ENCODE peak calls at places on chromosomes 16 and 17, in seven cellular contexts. U, G, D, I, M, X and C are unnamed samples.

GRCh38 chr17:66548158-66548557 is 245.7 kb downstream of the PRKCA start:
- DNase-seq in G (peak), U (no peak), M (peak), X (peak), D (peak), I (no peak), C (no peak)

GRCh38 chr16:30437511-30438046 is 7.7 kb upstream of the DCTPP1 start:
- DNase-seq in X (no peak), M (no peak), G (no peak), D (no peak), U (no peak), I (no peak), C (no peak)

GRCh38 chr16:11624645-11625607 is 38.2 kb upstream of the LITAF start:
- DNase-seq in G (peak), I (no peak), U (no peak), D (no peak), X (peak), M (no peak), C (no peak)

GRCh38 chr16:30985401-30986128 is 558 bp downstream of the HSD3B7 start:
- DNase-seq in U (peak), I (no peak), G (peak), M (no peak), D (peak), X (peak), C (no peak)

GRCh38 chr17:41065829-41066624 is at the start of gene KRTAP2-4:
- DNase-seq in M (peak), G (peak), U (no peak), X (peak), D (no peak), I (no peak), C (peak)

GRCh38 chr16:78303946-78304345 is 204.5 kb downstream of the WWOX start:
- DNase-seq in U (no peak), G (peak), D (no peak), X (peak), M (no peak), I (no peak), C (no peak)

GRCh38 chr17:71334041-71334781 is 786.6 kb upstream of the SOX9 start:
- DNase-seq in X (peak), I (no peak), U (no peak), M (no peak), D (no peak), G (peak), C (peak)

GRCh38 chr17:63470116-63470515 is 6.7 kb upstream of the ACE start:
- DNase-seq in X (no peak), G (no peak), M (no peak), I (no peak), D (no peak), U (no peak), C (no peak)

GRCh38 chr17:81399481-81400153 is 4.4 kb downstream of the BAHCC1 start:
- DNase-seq in U (no peak), I (no peak), M (no peak), G (peak), X (no peak), D (no peak), C (no peak)

GRCh38 chr17:58370309-58370708 is 18.3 kb upstream of the SUPT4H1 start:
- DNase-seq in D (no peak), X (no peak), I (no peak), U (no peak), M (no peak), G (no peak), C (no peak)

DNA sequence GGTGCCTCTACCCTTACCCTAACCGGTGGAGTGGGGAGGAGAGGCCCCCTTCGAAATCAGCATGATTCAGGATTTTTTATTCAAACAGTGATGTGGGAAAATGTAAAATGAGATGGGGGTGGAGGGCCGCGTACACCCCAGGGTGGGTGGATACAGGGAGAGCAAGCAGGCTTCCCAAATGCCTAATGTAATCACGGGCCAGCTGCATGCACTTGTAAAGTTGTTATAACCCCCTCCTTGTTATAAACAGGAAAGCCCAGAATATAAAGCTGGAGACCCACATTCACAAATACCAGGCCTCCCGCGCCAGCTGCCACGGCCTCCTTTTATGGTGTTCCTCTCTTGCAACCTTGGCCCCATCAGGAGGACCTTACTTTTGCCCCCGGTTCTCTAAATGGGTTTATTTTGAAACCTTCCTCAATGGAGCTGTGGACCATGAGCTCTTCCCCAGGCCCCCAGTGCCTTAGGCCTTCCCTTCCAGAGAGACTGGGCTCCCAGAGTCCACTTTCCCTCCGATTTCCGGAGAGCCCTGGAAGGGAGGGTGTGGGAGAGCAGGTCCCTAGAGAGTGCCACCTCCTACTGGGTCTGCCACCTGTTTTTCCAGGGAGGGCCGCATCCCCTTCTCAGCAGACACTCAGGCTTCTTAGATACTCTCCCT is 906 bp upstream of the FOXL1 start:
- DNase-seq in U (no peak), D (no peak), X (no peak), M (peak), I (no peak), G (peak), C (peak)
- H3K4me3 ChIP-seq in U (peak), D (no peak), X (peak), M (peak), I (peak), G (peak), C (peak)

GRCh38 chr17:18321309-18321708 is 6.2 kb downstream of the SMCR8 start:
- DNase-seq in D (no peak), G (peak), U (no peak), X (peak), M (peak), I (no peak), C (no peak)

GRCh38 chr17:18318122-18318521 is 3.0 kb downstream of the SMCR8 start:
- DNase-seq in X (peak), U (no peak), M (no peak), I (no peak), D (no peak), G (peak), C (no peak)

GRCh38 chr17:18319604-18320256 is 4.6 kb downstream of the SMCR8 start:
- DNase-seq in G (peak), M (peak), D (peak), U (no peak), I (no peak), X (peak), C (peak)

GRCh38 chr17:18320301-18320700 is 5.2 kb downstream of the SMCR8 start:
- DNase-seq in X (no peak), M (no peak), I (no peak), D (no peak), G (no peak), U (no peak), C (no peak)

GRCh38 chr17:18318771-18319450 is 3.8 kb downstream of the SMCR8 start:
- DNase-seq in X (no peak), I (no peak), D (no peak), G (peak), U (no peak), M (no peak), C (no peak)
- H3K4me3 ChIP-seq in X (no peak), I (peak), D (no peak), G (peak), U (no peak), M (no peak), C (no peak)

DNA sequence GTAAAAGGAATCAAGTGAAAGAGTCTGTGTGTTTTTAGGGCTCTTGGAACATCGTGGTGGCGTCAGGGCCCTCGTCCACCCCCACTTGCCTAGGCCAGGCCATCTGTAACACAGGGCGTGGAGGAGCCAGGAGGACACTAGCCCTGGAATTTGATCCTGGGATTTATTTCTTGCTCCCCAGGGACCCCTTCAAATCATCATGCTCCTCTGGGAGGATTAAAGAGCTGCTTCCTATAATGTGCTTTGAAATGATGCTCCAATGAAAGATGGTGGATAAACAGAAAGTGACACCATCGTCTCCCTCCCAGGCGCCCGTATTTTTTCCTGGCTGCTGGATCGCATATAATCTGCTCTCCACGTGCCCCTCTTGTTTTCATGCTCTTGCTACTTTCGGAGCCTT is 113.3 kb downstream of the AATF start:
- DNase-seq in U (no peak), D (no peak), M (no peak), I (no peak), X (no peak), G (no peak), C (no peak)
- H3K4me3 ChIP-seq in U (no peak), D (no peak), M (no peak), I (no peak), X (no peak), G (peak), C (no peak)

GRCh38 chr17:68034452-68034776 is 1.1 kb upstream of the KPNA2 start:
- DNase-seq in D (no peak), I (no peak), G (no peak), M (no peak), X (no peak), U (no peak), C (no peak)
- H3K4me3 ChIP-seq in D (no peak), I (peak), G (peak), M (no peak), X (no peak), U (no peak), C (no peak)

GRCh38 chr17:29376667-29377268 is 13.4 kb upstream of the TAOK1 start:
- DNase-seq in M (peak), U (peak), G (peak), D (peak), I (no peak), X (peak), C (peak)
- H3K4me3 ChIP-seq in M (no peak), U (no peak), G (peak), D (no peak), I (no peak), X (no peak), C (peak)

GRCh38 chr16:86505899-86506864 is 4.1 kb upstream of the FOXF1 start:
- DNase-seq in I (no peak), X (no peak), U (no peak), D (no peak), M (no peak), G (no peak), C (no peak)
- H3K4me3 ChIP-seq in I (no peak), X (no peak), U (no peak), D (no peak), M (peak), G (no peak), C (no peak)

GRCh38 chr17:51245535-51245934 is 14.3 kb downstream of the MBTD1 start:
- DNase-seq in U (no peak), D (no peak), X (no peak), I (no peak), G (no peak), M (peak), C (peak)

GRCh38 chr17:51256101-51256500 is 3.7 kb downstream of the MBTD1 start:
- DNase-seq in M (no peak), D (no peak), I (no peak), U (no peak), G (no peak), X (no peak), C (no peak)

GRCh38 chr17:51255673-51256072 is 4.2 kb downstream of the MBTD1 start:
- DNase-seq in U (no peak), I (no peak), X (no peak), M (no peak), G (no peak), D (no peak), C (no peak)

GRCh38 chr17:51251010-51251409 is 8.8 kb downstream of the MBTD1 start:
- DNase-seq in U (no peak), X (no peak), G (peak), D (no peak), M (no peak), I (no peak), C (no peak)

DNA sequence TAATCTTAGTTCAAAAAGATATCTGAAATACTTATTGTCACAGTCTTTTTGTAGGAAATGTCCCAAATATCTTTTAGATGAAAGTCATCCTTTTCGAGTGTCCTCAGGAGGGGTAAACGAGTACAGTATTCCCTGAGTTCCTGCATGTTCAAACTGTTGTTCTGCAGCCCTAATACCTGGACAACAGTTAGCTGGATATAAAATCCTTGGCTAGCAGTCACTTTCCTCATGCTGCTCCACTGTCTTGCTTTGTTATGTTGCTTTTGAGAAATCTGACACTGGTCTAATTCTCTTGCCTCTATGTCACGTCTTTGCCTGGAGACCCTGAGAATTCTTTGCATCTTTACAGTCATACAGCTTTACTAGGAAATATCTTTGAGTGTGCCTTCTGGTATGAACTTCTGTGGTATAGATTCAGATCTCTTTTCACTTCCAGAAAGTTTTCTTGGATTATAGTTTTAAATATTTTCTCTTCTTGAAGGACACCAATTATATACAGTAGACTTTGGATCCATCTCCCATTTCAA is 9.5 kb downstream of the MBTD1 start:
- DNase-seq in U (no peak), M (no peak), I (no peak), D (no peak), G (no peak), X (no peak), C (no peak)
- H3K4me3 ChIP-seq in U (no peak), M (no peak), I (no peak), D (no peak), G (no peak), X (no peak), C (no peak)